ENCODE peak calls at places on chromosome 19, in seven cellular contexts. D is HCT116, F is heart left ventricle, P is right lobe of liver, V is hepatocyte, R is astrocyte, H is tibial artery. A is an unnamed sample.

GRCh38 chr19:41288898-41289505 is 21.0 kb upstream of the CCDC97 start:
- DNase-seq in D (no peak), F (no peak), P (no peak), V (no peak), R (no peak), H (no peak), A (no peak)

GRCh38 chr19:3370728-3371591 is 4.6 kb downstream of the NFIC start:
- DNase-seq in D (no peak), F (no peak), P (no peak), V (no peak), R (no peak), H (no peak), A (no peak)

GRCh38 chr19:41327499-41328156 is 17.7 kb downstream of the CCDC97 start:
- DNase-seq in D (no peak), F (peak; percentile 84), P (peak; percentile 81), V (no peak), R (peak; percentile 58), H (peak; percentile 73), A (peak; percentile 96)

GRCh38 chr19:43648633-43649032 is 9.0 kb upstream of the CADM4 start:
- DNase-seq in D (no peak), F (no peak), P (no peak), V (no peak), R (no peak), H (no peak), A (no peak)

GRCh38 chr19:55962186-55962585 is 14.6 kb downstream of the NLRP8 start:
- DNase-seq in D (no peak), F (no peak), P (no peak), V (no peak), R (no peak), H (no peak), A (no peak)

GRCh38 chr19:44051654-44052402 is at the start of gene ZNF223:
- DNase-seq in D (no peak), F (peak; percentile 97), P (peak; percentile 95), V (peak; percentile 96), R (peak; percentile 88), H (peak; percentile 96), A (peak; percentile 97)

GRCh38 chr19:20351244-20351643 is 184.2 kb downstream of the ZNF486 start:
- DNase-seq in D (no peak), F (no peak), P (no peak), V (no peak), R (no peak), H (no peak), A (no peak)

GRCh38 chr19:12802267-12803106 is 618 bp downstream of the THSD8 start:
- DNase-seq in D (no peak), F (peak; percentile 32), P (peak; percentile 35), V (no peak), R (no peak), H (no peak), A (no peak)

GRCh38 chr19:19741184-19741583 is 8.3 kb upstream of the ZNF14 start:
- DNase-seq in D (no peak), F (no peak), P (no peak), V (no peak), R (no peak), H (no peak), A (no peak)

GRCh38 chr19:14031719-14032480 is at the start of gene IL27RA:
- DNase-seq in D (no peak), F (peak; percentile 75), P (peak; percentile 63), V (peak; percentile 63), R (peak; percentile 37), H (peak; percentile 51), A (peak; percentile 86)

GRCh38 chr19:50633973-50634372 is 5.7 kb downstream of the SYT3 start:
- DNase-seq in D (no peak), F (no peak), P (no peak), V (no peak), R (no peak), H (no peak), A (no peak)

GRCh38 chr19:20664917-20665781 is 3.8 kb upstream of the ZNF626 start:
- DNase-seq in D (no peak), F (peak; percentile 23), P (peak; percentile 23), V (peak; percentile 51), R (peak; percentile 9), H (peak; percentile 32), A (peak; percentile 61)

GRCh38 chr19:33429891-33430673 is 56.6 kb downstream of the CEBPG start:
- DNase-seq in D (no peak), F (no peak), P (no peak), V (no peak), R (no peak), H (no peak), A (peak; percentile 50)

GRCh38 chr19:28582344-28582743 is 630.6 kb downstream of the UQCRFS1 start:
- DNase-seq in D (no peak), F (no peak), P (no peak), V (no peak), R (no peak), H (no peak), A (no peak)

GRCh38 chr19:35350591-35350990 is 2.9 kb downstream of the FFAR1 start:
- DNase-seq in D (no peak), F (no peak), P (no peak), V (no peak), R (no peak), H (no peak), A (peak; percentile 58)

GRCh38 chr19:33447336-33448158 is 74.0 kb downstream of the CEBPG start:
- DNase-seq in D (no peak), F (no peak), P (no peak), V (no peak), R (no peak), H (no peak), A (peak; percentile 54)

GRCh38 chr19:12767150-12767549 is 8.2 kb downstream of the HOOK2 start:
- DNase-seq in D (no peak), F (no peak), P (no peak), V (no peak), R (no peak), H (no peak), A (no peak)

GRCh38 chr19:32337176-32337808 is 8.1 kb upstream of the ZNF507 start:
- DNase-seq in D (no peak), F (no peak), P (no peak), V (no peak), R (no peak), H (no peak), A (no peak)

GRCh38 chr19:3665681-3666544 is 34.4 kb downstream of the PIP5K1C start:
- DNase-seq in D (no peak), F (peak; percentile 69), P (peak; percentile 68), V (peak; percentile 62), R (no peak), H (peak; percentile 50), A (peak; percentile 84)

GRCh38 chr19:1440418-1440801 is 2.2 kb downstream of the RPS15 start:
- DNase-seq in D (no peak), F (no peak), P (no peak), V (no peak), R (no peak), H (no peak), A (no peak)

GRCh38 chr19:1441677-1442438 is 3.7 kb downstream of the RPS15 start:
- DNase-seq in D (no peak), F (no peak), P (no peak), V (no peak), R (no peak), H (no peak), A (peak; percentile 64)

GRCh38 chr19:1438933-1439358 is 750 bp downstream of the RPS15 start:
- DNase-seq in D (no peak), F (no peak), P (no peak), V (peak; percentile 39), R (no peak), H (no peak), A (no peak)

GRCh38 chr19:1438035-1438932 is at the start of gene RPS15:
- DNase-seq in D (peak; percentile 90), F (peak; percentile 95), P (peak; percentile 97), V (peak; percentile 98), R (peak; percentile 85), H (peak; percentile 87), A (peak; percentile 97)

DNA sequence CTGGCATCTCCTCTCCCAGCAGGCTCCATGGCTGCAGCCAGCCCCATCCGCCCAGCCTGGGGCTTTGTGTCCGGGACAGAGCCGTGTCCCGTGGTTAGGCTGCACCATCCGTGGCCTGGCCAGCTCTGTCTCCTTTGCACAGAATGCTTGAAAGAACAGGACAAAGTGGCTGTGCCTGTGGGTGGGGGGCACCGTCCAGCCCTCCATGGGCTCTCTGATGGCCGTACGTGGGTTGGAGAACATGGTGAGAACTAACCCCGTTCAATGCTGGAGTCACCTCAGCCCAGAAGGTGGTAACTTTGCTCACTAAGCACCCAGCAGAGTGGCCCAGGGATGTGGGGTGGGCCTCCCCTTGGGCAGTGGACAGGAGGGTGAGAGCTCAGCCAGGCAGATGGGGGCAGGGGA is 2.8 kb downstream of the RPS15 start:
- DNase-seq in D (no peak), F (no peak), P (no peak), V (no peak), R (no peak), H (no peak), A (no peak)
- H3K4me3 ChIP-seq in D (no peak overlapping the region), F (no peak overlapping the region), P (no peak overlapping the region), V (no peak overlapping the region), R (no peak overlapping the region), H (no peak overlapping the region), A (no peak overlapping the region)

GRCh38 chr19:10818306-10819123 is 17.5 kb downstream of the TMED1 start:
- DNase-seq in D (no peak), F (no peak), P (no peak), V (peak; percentile 4), R (no peak), H (no peak), A (no peak)
- H3K36me3 ChIP-seq in D (peaks cover 9% of the 10 kb centered on the region), F (peaks cover 3% of the 10 kb centered on the region), P (no peaks in the 10 kb centered on the region), V (no peaks in the 10 kb centered on the region), R (peaks cover 13% of the 10 kb centered on the region), H (peaks cover 54% of the 10 kb centered on the region), A (peaks cover 76% of the 10 kb centered on the region)

DNA sequence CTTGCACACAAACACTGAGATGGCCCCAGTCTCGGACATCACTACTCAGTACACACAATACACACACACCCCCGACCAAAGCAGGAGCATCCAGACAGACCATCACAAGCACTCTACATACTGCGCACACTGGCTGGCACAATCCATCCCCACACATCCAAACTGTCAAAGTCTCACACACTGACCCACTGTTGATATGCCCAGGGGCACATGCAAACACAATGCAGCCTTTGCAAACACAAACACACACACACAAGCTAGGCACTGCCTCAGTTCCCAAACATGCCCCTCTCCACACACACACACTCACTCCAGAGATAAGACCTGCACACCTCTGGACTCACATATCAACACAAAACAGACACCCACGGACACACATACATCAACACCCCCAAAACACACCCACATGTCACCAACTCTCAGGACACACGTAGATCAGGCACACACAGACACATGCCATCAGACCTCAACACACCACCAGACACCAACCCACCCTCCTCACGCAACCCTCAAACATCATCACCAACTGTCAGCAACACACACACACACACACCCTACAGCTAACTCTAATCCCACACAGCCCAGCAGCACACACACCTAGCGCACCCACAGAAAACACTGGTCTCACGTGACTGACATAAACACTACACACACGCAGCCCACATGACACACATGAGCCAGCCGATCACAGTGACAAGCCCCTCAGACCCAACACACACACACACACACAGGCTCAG is 1.9 kb downstream of the BBC3 start:
- DNase-seq in D (no peak), F (no peak), P (no peak), V (peak; percentile 42), R (peak; percentile 51), H (peak; percentile 45), A (peak; percentile 67)
- H3K4me1 ChIP-seq in D (peaks cover 74% of the 10 kb centered on the region), F (peaks cover 32% of the 10 kb centered on the region), P (peaks cover 23% of the 10 kb centered on the region), V (peaks cover 38% of the 10 kb centered on the region), R (peaks cover 55% of the 10 kb centered on the region), H (no peaks in the 10 kb centered on the region), A (peaks cover 29% of the 10 kb centered on the region)

DNA sequence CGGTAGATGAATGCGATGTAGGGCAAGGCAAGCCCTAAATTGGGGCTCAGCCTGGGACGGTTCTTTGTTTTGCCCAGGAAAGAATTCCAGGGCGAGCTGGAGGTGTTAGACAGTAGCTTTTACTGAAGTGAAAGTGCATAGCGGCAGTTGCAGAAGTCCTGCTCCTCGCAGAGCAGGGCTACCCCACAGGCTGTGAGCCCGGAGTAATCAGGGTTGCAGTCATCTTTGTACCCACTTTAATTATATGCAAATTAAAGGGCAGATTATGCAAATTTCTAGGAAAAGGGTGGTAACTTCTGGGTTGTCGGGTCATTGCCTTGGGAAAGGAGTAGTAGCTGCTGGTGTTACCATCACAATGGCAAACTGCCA is 30.5 kb downstream of the VAV1 start:
- DNase-seq in D (no peak), F (no peak), P (no peak), V (no peak), R (no peak), H (no peak), A (no peak)
- H3K4me3 ChIP-seq in D (no peak overlapping the region), F (no peak overlapping the region), P (no peak overlapping the region), V (no peak overlapping the region), R (no peak overlapping the region), H (no peak overlapping the region), A (no peak overlapping the region)

A was measured in upper lobe of right lung.